ENCODE peak calls at places on chromosomes 12 and 14, in four cellular contexts. H, I, Y and N are unnamed samples.

GRCh38 chr12:29733060-29733459 is 50.7 kb downstream of the TMTC1 start:
- DNase-seq in H (no peak), I (peak), Y (no peak), N (no peak)

GRCh38 chr12:108446766-108447165 is 68.3 kb upstream of the FICD start:
- DNase-seq in H (peak), I (no peak), Y (no peak), N (no peak)

GRCh38 chr14:95871531-95871930 is 5.1 kb upstream of the TUNAR start:
- DNase-seq in H (no peak), I (no peak), Y (no peak), N (no peak)

GRCh38 chr14:92917041-92917940 is 5.7 kb upstream of the CHGA start:
- DNase-seq in H (no peak), I (no peak), Y (no peak), N (no peak)

GRCh38 chr14:96349286-96350075 is 13.7 kb downstream of the ATG2B start:
- DNase-seq in H (peak), I (no peak), Y (no peak), N (peak)

GRCh38 chr12:65327207-65328076 is 49.0 kb downstream of the MSRB3 start:
- DNase-seq in H (no peak), I (peak), Y (no peak), N (no peak)

GRCh38 chr12:39252628-39253027 is 190.3 kb downstream of the KIF21A start:
- DNase-seq in H (no peak), I (no peak), Y (no peak), N (no peak)

GRCh38 chr14:68231832-68232642 is 412.5 kb downstream of the RAD51B start:
- DNase-seq in H (no peak), I (peak), Y (no peak), N (no peak)

GRCh38 chr12:124557518-124558223 is 9.7 kb downstream of the NCOR2 start:
- DNase-seq in H (no peak), I (no peak), Y (no peak), N (peak)

GRCh38 chr14:64860039-64860438 is 19.7 kb downstream of the SPTB start:
- DNase-seq in H (no peak), I (no peak), Y (no peak), N (no peak)

GRCh38 chr14:64855732-64856527 is 23.8 kb downstream of the SPTB start:
- DNase-seq in H (peak), I (no peak), Y (no peak), N (no peak)

GRCh38 chr14:64861916-64862315 is 17.8 kb downstream of the SPTB start:
- DNase-seq in H (peak), I (no peak), Y (no peak), N (no peak)

GRCh38 chr14:64856528-64857445 is 22.9 kb downstream of the SPTB start:
- DNase-seq in H (peak), I (no peak), Y (no peak), N (no peak)

GRCh38 chr14:64857979-64858740 is 21.5 kb downstream of the SPTB start:
- DNase-seq in H (peak), I (no peak), Y (no peak), N (no peak)
- H3K56ac ChIP-seq in H (peak), I (no peak), Y (no peak), N (no peak)

GRCh38 chr12:103273645-103274044 is 222.1 kb downstream of the C12orf42 start:
- DNase-seq in H (peak), I (no peak), Y (no peak), N (no peak)

GRCh38 chr12:103268831-103269514 is 226.8 kb downstream of the C12orf42 start:
- DNase-seq in H (no peak), I (no peak), Y (no peak), N (no peak)

GRCh38 chr12:103272949-103273348 is 222.8 kb downstream of the C12orf42 start:
- DNase-seq in H (no peak), I (no peak), Y (no peak), N (no peak)

DNA sequence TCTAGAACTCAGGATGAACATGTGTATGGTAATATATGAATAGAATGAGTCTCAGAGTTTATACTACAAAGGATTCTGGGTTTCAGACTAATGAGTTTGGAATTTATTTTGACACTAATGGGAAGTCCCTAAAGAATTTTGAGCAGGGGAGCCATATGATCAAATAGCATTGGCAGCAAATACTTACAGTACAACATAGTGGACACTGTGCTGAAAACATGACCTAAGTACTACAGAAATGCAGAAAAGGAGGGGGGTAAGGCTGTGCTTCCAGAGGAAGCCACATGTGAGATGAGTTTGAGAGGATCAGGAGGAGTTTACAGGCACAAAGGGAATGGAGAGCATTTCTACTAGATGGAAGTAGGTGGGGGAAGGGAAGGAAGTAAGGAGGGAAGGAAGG is 225.8 kb downstream of the C12orf42 start:
- DNase-seq in H (no peak), I (peak), Y (no peak), N (no peak)
- H3K56ac ChIP-seq in H (no peak), I (no peak), Y (no peak), N (no peak)

GRCh38 chr14:64623576-64624165 is 73.9 kb downstream of the PPP1R36 start:
- DNase-seq in H (no peak), I (no peak), Y (no peak), N (no peak)
- H3K56ac ChIP-seq in H (no peak), I (no peak), Y (no peak), N (no peak)

GRCh38 chr14:51206462-51206861 is 33.6 kb upstream of the TMX1 start:
- DNase-seq in H (peak), I (no peak), Y (no peak), N (no peak)
- H3K56ac ChIP-seq in H (no peak), I (no peak), Y (no peak), N (no peak)

GRCh38 chr12:114735011-114735410 is 51.0 kb upstream of the TBX3 start:
- DNase-seq in H (peak), I (no peak), Y (no peak), N (peak)

GRCh38 chr12:114732426-114733030 is 48.6 kb upstream of the TBX3 start:
- DNase-seq in H (no peak), I (no peak), Y (no peak), N (peak)

GRCh38 chr12:114726092-114726710 is 42.2 kb upstream of the TBX3 start:
- DNase-seq in H (peak), I (no peak), Y (no peak), N (no peak)

GRCh38 chr12:114733919-114734318 is 49.9 kb upstream of the TBX3 start:
- DNase-seq in H (no peak), I (no peak), Y (no peak), N (no peak)

GRCh38 chr12:114729731-114730130 is 45.8 kb upstream of the TBX3 start:
- DNase-seq in H (no peak), I (peak), Y (no peak), N (no peak)
- H3K56ac ChIP-seq in H (no peak), I (no peak), Y (no peak), N (no peak)

GRCh38 chr14:33210304-33210703 is 271.6 kb downstream of the NPAS3 start:
- DNase-seq in H (peak), I (peak), Y (no peak), N (no peak)

GRCh38 chr14:33207467-33208015 is 268.9 kb downstream of the NPAS3 start:
- DNase-seq in H (no peak), I (no peak), Y (no peak), N (no peak)
- H3K56ac ChIP-seq in H (no peak), I (no peak), Y (no peak), N (no peak)

GRCh38 chr12:123022846-123023245 is 42.4 kb downstream of the ARL6IP4 start:
- DNase-seq in H (no peak), I (no peak), Y (no peak), N (no peak)

GRCh38 chr12:123024819-123025391 is 44.4 kb downstream of the ARL6IP4 start:
- DNase-seq in H (no peak), I (peak), Y (no peak), N (no peak)

GRCh38 chr12:123019841-123020138 is 39.3 kb downstream of the ARL6IP4 start:
- DNase-seq in H (no peak), I (no peak), Y (no peak), N (no peak)

GRCh38 chr12:123026094-123026853 is 45.8 kb downstream of the ARL6IP4 start:
- DNase-seq in H (peak), I (no peak), Y (no peak), N (no peak)

GRCh38 chr12:123022205-123022604 is 41.7 kb downstream of the ARL6IP4 start:
- DNase-seq in H (no peak), I (no peak), Y (no peak), N (no peak)
- H3K56ac ChIP-seq in H (no peak), I (no peak), Y (no peak), N (no peak)

GRCh38 chr14:36726128-36726527 is 64.5 kb downstream of the PAX9 start:
- DNase-seq in H (no peak), I (no peak), Y (no peak), N (no peak)
- H3K56ac ChIP-seq in H (no peak), I (no peak), Y (no peak), N (no peak)

GRCh38 chr12:19387182-19387581 is 52.1 kb upstream of the AEBP2 start:
- DNase-seq in H (no peak), I (peak), Y (no peak), N (no peak)
- H3K56ac ChIP-seq in H (no peak), I (no peak), Y (no peak), N (no peak)

GRCh38 chr12:101703487-101703886 is 6.0 kb downstream of the CHPT1 start:
- DNase-seq in H (peak), I (no peak), Y (no peak), N (no peak)
- H3K56ac ChIP-seq in H (no peak), I (no peak), Y (no peak), N (no peak)